ENCODE peak calls at places on chromosomes 3 and 15, in ten cellular contexts. K, U, W, V, B, J, G, X, P and Y are unnamed samples.
A peak's percentile ranks its signal among the peaks of the same experiment; 100 is the strongest.

GRCh38 chr3:42133500-42134298 is 42.5 kb downstream of the TRAK1 start:
- DNase-seq in K (no peak), U (no peak), W (no peak), V (no peak), B (no peak), J (no peak), G (no peak), X (no peak), P (no peak), Y (no peak)

GRCh38 chr3:182389041-182389815 is 404.1 kb upstream of the ATP11B start:
- DNase-seq in K (no peak), U (no peak), W (no peak), V (no peak), B (no peak), J (peak; percentile 35), G (no peak), X (no peak), P (no peak), Y (no peak)

GRCh38 chr3:35141406-35141805 is 497.9 kb upstream of the ARPP21 start:
- DNase-seq in K (no peak), U (no peak), W (no peak), V (no peak), B (no peak), J (no peak), G (no peak), X (no peak), P (no peak), Y (no peak)

GRCh38 chr3:27630892-27631291 is 91.2 kb downstream of the EOMES start:
- DNase-seq in K (no peak), U (no peak), W (peak; percentile 82), V (no peak), B (no peak), J (no peak), G (no peak), X (no peak), P (no peak), Y (no peak)

GRCh38 chr3:102089904-102090492 is 240.7 kb downstream of the NFKBIZ start:
- DNase-seq in K (no peak), U (peak; percentile 38), W (peak; percentile 98), V (no peak), B (no peak), J (no peak), G (no peak), X (no peak), P (no peak), Y (no peak)

GRCh38 chr3:161863775-161864174 is 367.2 kb downstream of the OTOL1 start:
- DNase-seq in K (no peak), U (no peak), W (no peak), V (no peak), B (no peak), J (no peak), G (no peak), X (no peak), P (no peak), Y (no peak)

GRCh38 chr3:49882182-49882581 is 12.5 kb upstream of the CAMKV start:
- DNase-seq in K (no peak), U (no peak), W (peak; percentile 52), V (no peak), B (no peak), J (no peak), G (no peak), X (no peak), P (peak; percentile 52), Y (no peak)

GRCh38 chr3:27939940-27940339 is 217.8 kb upstream of the EOMES start:
- DNase-seq in K (no peak), U (no peak), W (peak; percentile 21), V (no peak), B (no peak), J (no peak), G (no peak), X (no peak), P (no peak), Y (no peak)

GRCh38 chr3:172673210-172673679 is 37.6 kb downstream of the NCEH1 start:
- DNase-seq in K (no peak), U (peak; percentile 81), W (peak; percentile 80), V (peak; percentile 54), B (no peak), J (peak; percentile 66), G (no peak), X (peak; percentile 67), P (no peak), Y (peak; percentile 42)

GRCh38 chr15:35444557-35445204 is 101.3 kb downstream of the DPH6 start:
- DNase-seq in K (no peak), U (no peak), W (peak; percentile 63), V (no peak), B (no peak), J (peak; percentile 39), G (no peak), X (no peak), P (no peak), Y (no peak)

GRCh38 chr3:111714305-111714704 is 119.2 kb upstream of the ZBED2 start:
- DNase-seq in K (no peak), U (no peak), W (peak; percentile 40), V (no peak), B (no peak), J (no peak), G (no peak), X (no peak), P (no peak), Y (no peak)

GRCh38 chr15:56049577-56049976 is 56.2 kb upstream of the NEDD4 start:
- DNase-seq in K (no peak), U (no peak), W (no peak), V (no peak), B (no peak), J (no peak), G (no peak), X (no peak), P (no peak), Y (no peak)

GRCh38 chr3:128079823-128080222 is 27.6 kb downstream of the SEC61A1 start:
- DNase-seq in K (no peak), U (no peak), W (no peak), V (no peak), B (no peak), J (no peak), G (no peak), X (no peak), P (no peak), Y (peak; percentile 54)

GRCh38 chr15:48592929-48593328 is 52.6 kb downstream of the FBN1 start:
- DNase-seq in K (no peak), U (no peak), W (no peak), V (no peak), B (no peak), J (no peak), G (no peak), X (no peak), P (no peak), Y (no peak)

GRCh38 chr15:33188159-33188558 is 6.4 kb downstream of the FMN1 start:
- DNase-seq in K (no peak), U (no peak), W (no peak), V (no peak), B (no peak), J (no peak), G (no peak), X (no peak), P (no peak), Y (no peak)

GRCh38 chr3:103499132-103499885 is 1064.5 kb downstream of the ZPLD1 start:
- DNase-seq in K (no peak), U (no peak), W (peak; percentile 66), V (no peak), B (no peak), J (no peak), G (no peak), X (no peak), P (no peak), Y (no peak)

GRCh38 chr3:107988464-107989156 is 102.2 kb downstream of the CD47 start:
- DNase-seq in K (no peak), U (peak; percentile 73), W (peak; percentile 47), V (peak; percentile 43), B (no peak), J (no peak), G (peak; percentile 65), X (peak; percentile 78), P (peak; percentile 30), Y (peak; percentile 92)

GRCh38 chr3:136186330-136186729 is 9.8 kb downstream of the MSL2 start:
- DNase-seq in K (no peak), U (peak; percentile 62), W (no peak), V (no peak), B (no peak), J (no peak), G (peak; percentile 51), X (no peak), P (no peak), Y (no peak)
- H3K4me1 ChIP-seq in K (peaks cover 5% of the 10 kb centered on the region), U (peaks cover 44% of the 10 kb centered on the region), W (peaks cover 13% of the 10 kb centered on the region), V (peaks cover 90% of the 10 kb centered on the region), B (peaks cover 99% of the 10 kb centered on the region), J (peaks cover 47% of the 10 kb centered on the region), G (no peaks in the 10 kb centered on the region), X (peaks cover 45% of the 10 kb centered on the region), P (peaks cover 31% of the 10 kb centered on the region), Y (peaks cover 45% of the 10 kb centered on the region)

DNA sequence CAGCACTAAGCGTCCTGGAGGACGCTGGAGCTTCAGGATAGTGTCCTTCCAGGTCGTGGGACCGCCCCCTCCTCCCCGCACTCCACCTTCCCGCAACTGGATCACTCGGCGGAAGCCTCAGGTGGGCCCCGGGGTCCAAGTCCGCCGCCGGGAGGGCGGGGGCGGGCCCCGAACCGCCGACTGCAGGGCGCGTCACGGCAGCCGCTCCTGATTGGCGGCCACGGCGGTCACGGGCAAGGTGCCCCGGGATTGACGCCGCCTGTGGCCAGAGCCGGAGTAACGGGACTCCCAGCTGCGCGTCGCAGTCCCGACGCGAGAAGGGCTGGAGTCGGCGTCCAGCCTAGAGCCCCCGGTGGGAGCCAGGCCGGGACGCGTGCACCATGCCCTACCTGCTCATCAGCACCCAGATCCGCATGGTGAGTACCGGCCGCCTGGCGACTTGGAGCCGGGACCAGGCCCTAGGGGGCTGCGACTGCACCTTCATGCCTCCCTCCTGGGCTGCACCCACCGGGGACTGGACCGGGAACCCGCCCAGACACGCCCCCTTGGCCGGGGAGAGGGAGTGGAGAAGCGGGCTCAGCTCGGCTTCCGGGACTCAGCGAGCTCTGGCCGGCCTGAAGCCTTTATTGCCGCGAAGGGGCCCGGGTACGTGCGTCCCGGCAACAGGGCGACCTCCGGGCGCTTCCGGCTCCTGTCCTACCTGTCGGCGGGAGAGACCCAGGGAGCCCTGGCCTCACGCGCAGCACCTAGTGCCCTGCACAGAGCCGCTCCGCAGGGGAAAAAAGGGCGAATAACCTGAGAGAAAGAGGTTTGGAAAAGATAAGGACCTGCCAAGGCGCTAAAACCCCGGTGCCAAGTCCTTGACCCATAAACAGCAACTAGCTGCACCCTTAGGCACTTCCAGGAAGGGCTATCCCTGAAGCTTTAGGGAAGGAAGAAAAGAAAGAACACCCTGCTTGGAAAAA is at the start of gene GCHFR:
- DNase-seq in K (peak; percentile 79), U (peak; percentile 90), W (peak; percentile 47), V (peak; percentile 51), B (peak; percentile 93), J (no peak), G (peak; percentile 92), X (peak; percentile 87), P (peak; percentile 82), Y (peak; percentile 88)
- TF ChIP-seq POLR2A in K (no peak), U (peak; percentile 71), W (no peak), V (no peak), B (no peak), J (peak; percentile 51), G (peak; percentile 82), X (peak; percentile 59), P (peak; percentile 38), Y (no peak)

GRCh38 chr15:71659730-71660067 is 150.7 kb upstream of the NR2E3 start:
- DNase-seq in K (no peak), U (no peak), W (peak; percentile 39), V (no peak), B (no peak), J (no peak), G (no peak), X (no peak), P (no peak), Y (no peak)
- H3K4me1 ChIP-seq in K (peaks cover 5% of the 10 kb centered on the region), U (no peaks in the 10 kb centered on the region), W (peaks cover 1% of the 10 kb centered on the region), V (peaks cover 11% of the 10 kb centered on the region), B (no peaks in the 10 kb centered on the region), J (no peaks in the 10 kb centered on the region), G (no peaks in the 10 kb centered on the region), X (peaks cover 17% of the 10 kb centered on the region), P (no peaks in the 10 kb centered on the region), Y (no peaks in the 10 kb centered on the region)

GRCh38 chr3:129613205-129613740 is 6.8 kb upstream of the PLXND1 start:
- DNase-seq in K (no peak), U (no peak), W (no peak), V (no peak), B (no peak), J (no peak), G (no peak), X (peak; percentile 53), P (peak; percentile 11), Y (no peak)
- TF ChIP-seq POLR2A in K (no peak), U (no peak), W (no peak), V (no peak), B (no peak), J (no peak), G (no peak), X (no peak), P (no peak), Y (no peak)